ENCODE peak calls at places on chromosome 13, in seven cellular contexts. One of them, this sample, is unnamed.

GRCh38 chr13:51793570-51794273 is 10.2 kb downstream of the DHRS12 start:
- DNase-seq in left cardiac atrium: no peak
- DNase-seq in T follicular helper cell: no peak
- DNase-seq in activated CD4-positive, alpha-beta T cell treated with anti-CD3 and anti-CD28 coated beads, Interleukin-2, amount 10 ng/mL, durations not matched to agents 24 days and 14 days: peak
- DNase-seq in posterior cingulate gyrus: no peak
- DNase-seq in NCI-H1417: no peak
- DNase-seq in NCI-H345: no peak
- DNase-seq in this sample: no peak

GRCh38 chr13:106804996-106805395 is 237.1 kb upstream of the ARGLU1 start:
- DNase-seq in activated CD4-positive, alpha-beta T cell treated with anti-CD3 and anti-CD28 coated beads, Interleukin-2, amount 10 ng/mL, durations not matched to agents 24 days and 14 days: no peak
- DNase-seq in posterior cingulate gyrus: no peak
- DNase-seq in NCI-H1417: no peak
- DNase-seq in T follicular helper cell: no peak
- DNase-seq in left cardiac atrium: no peak
- DNase-seq in NCI-H345: no peak
- DNase-seq in this sample: no peak

GRCh38 chr13:112053167-112053743 is 13.7 kb upstream of the SOX1 start:
- DNase-seq in activated CD4-positive, alpha-beta T cell treated with anti-CD3 and anti-CD28 coated beads, Interleukin-2, amount 10 ng/mL, durations not matched to agents 24 days and 14 days: no peak
- DNase-seq in NCI-H1417: no peak
- DNase-seq in left cardiac atrium: no peak
- DNase-seq in T follicular helper cell: no peak
- DNase-seq in posterior cingulate gyrus: no peak
- DNase-seq in NCI-H345: peak
- DNase-seq in this sample: no peak

GRCh38 chr13:113350065-113350937 is 13.6 kb downstream of the GRTP1 start:
- DNase-seq in activated CD4-positive, alpha-beta T cell treated with anti-CD3 and anti-CD28 coated beads, Interleukin-2, amount 10 ng/mL, durations not matched to agents 24 days and 14 days: no peak
- DNase-seq in posterior cingulate gyrus: no peak
- DNase-seq in NCI-H345: no peak
- DNase-seq in NCI-H1417: no peak
- DNase-seq in T follicular helper cell: no peak
- DNase-seq in left cardiac atrium: no peak
- DNase-seq in this sample: no peak

GRCh38 chr13:27573265-27573664 is 47.1 kb downstream of the LNX2 start:
- DNase-seq in left cardiac atrium: no peak
- DNase-seq in T follicular helper cell: no peak
- DNase-seq in NCI-H345: no peak
- DNase-seq in NCI-H1417: no peak
- DNase-seq in activated CD4-positive, alpha-beta T cell treated with anti-CD3 and anti-CD28 coated beads, Interleukin-2, amount 10 ng/mL, durations not matched to agents 24 days and 14 days: no peak
- DNase-seq in posterior cingulate gyrus: no peak
- DNase-seq in this sample: no peak

GRCh38 chr13:66780814-66781213 is 449.3 kb downstream of the PCDH9 start:
- DNase-seq in NCI-H1417: no peak
- DNase-seq in posterior cingulate gyrus: no peak
- DNase-seq in left cardiac atrium: no peak
- DNase-seq in T follicular helper cell: no peak
- DNase-seq in NCI-H345: no peak
- DNase-seq in activated CD4-positive, alpha-beta T cell treated with anti-CD3 and anti-CD28 coated beads, Interleukin-2, amount 10 ng/mL, durations not matched to agents 24 days and 14 days: no peak
- DNase-seq in this sample: no peak

GRCh38 chr13:36124236-36124822 is 6.9 kb downstream of the DCLK1 start:
- DNase-seq in NCI-H345: no peak
- DNase-seq in activated CD4-positive, alpha-beta T cell treated with anti-CD3 and anti-CD28 coated beads, Interleukin-2, amount 10 ng/mL, durations not matched to agents 24 days and 14 days: no peak
- DNase-seq in posterior cingulate gyrus: no peak
- DNase-seq in T follicular helper cell: no peak
- DNase-seq in left cardiac atrium: peak
- DNase-seq in NCI-H1417: no peak
- DNase-seq in this sample: no peak

GRCh38 chr13:43686557-43686956 is 100.2 kb downstream of the ENOX1 start:
- DNase-seq in activated CD4-positive, alpha-beta T cell treated with anti-CD3 and anti-CD28 coated beads, Interleukin-2, amount 10 ng/mL, durations not matched to agents 24 days and 14 days: no peak
- DNase-seq in T follicular helper cell: no peak
- DNase-seq in NCI-H1417: no peak
- DNase-seq in left cardiac atrium: peak
- DNase-seq in NCI-H345: no peak
- DNase-seq in posterior cingulate gyrus: no peak
- DNase-seq in this sample: no peak

GRCh38 chr13:112179421-112179820 is 112.5 kb downstream of the SOX1 start:
- DNase-seq in NCI-H1417: no peak
- DNase-seq in posterior cingulate gyrus: no peak
- DNase-seq in left cardiac atrium: no peak
- DNase-seq in activated CD4-positive, alpha-beta T cell treated with anti-CD3 and anti-CD28 coated beads, Interleukin-2, amount 10 ng/mL, durations not matched to agents 24 days and 14 days: no peak
- DNase-seq in NCI-H345: no peak
- DNase-seq in T follicular helper cell: no peak
- DNase-seq in this sample: no peak

GRCh38 chr13:23960566-23961156 is 63.4 kb upstream of the C1QTNF9B start:
- DNase-seq in activated CD4-positive, alpha-beta T cell treated with anti-CD3 and anti-CD28 coated beads, Interleukin-2, amount 10 ng/mL, durations not matched to agents 24 days and 14 days: peak
- DNase-seq in T follicular helper cell: no peak
- DNase-seq in left cardiac atrium: no peak
- DNase-seq in NCI-H1417: peak
- DNase-seq in posterior cingulate gyrus: no peak
- DNase-seq in NCI-H345: peak
- DNase-seq in this sample: no peak

GRCh38 chr13:114073881-114074551 is 58.4 kb downstream of the RASA3 start:
- DNase-seq in left cardiac atrium: peak
- DNase-seq in NCI-H345: no peak
- DNase-seq in NCI-H1417: no peak
- DNase-seq in activated CD4-positive, alpha-beta T cell treated with anti-CD3 and anti-CD28 coated beads, Interleukin-2, amount 10 ng/mL, durations not matched to agents 24 days and 14 days: no peak
- DNase-seq in posterior cingulate gyrus: no peak
- DNase-seq in T follicular helper cell: no peak
- DNase-seq in this sample: no peak

GRCh38 chr13:60329221-60329983 is 67.6 kb upstream of the TDRD3 start:
- DNase-seq in NCI-H345: peak
- DNase-seq in activated CD4-positive, alpha-beta T cell treated with anti-CD3 and anti-CD28 coated beads, Interleukin-2, amount 10 ng/mL, durations not matched to agents 24 days and 14 days: peak
- DNase-seq in posterior cingulate gyrus: peak
- DNase-seq in NCI-H1417: peak
- DNase-seq in T follicular helper cell: no peak
- DNase-seq in left cardiac atrium: no peak
- DNase-seq in this sample: no peak

GRCh38 chr13:96967248-96967745 is 27.0 kb downstream of the OXGR1 start:
- DNase-seq in activated CD4-positive, alpha-beta T cell treated with anti-CD3 and anti-CD28 coated beads, Interleukin-2, amount 10 ng/mL, durations not matched to agents 24 days and 14 days: no peak
- DNase-seq in posterior cingulate gyrus: no peak
- DNase-seq in NCI-H1417: no peak
- DNase-seq in T follicular helper cell: no peak
- DNase-seq in NCI-H345: no peak
- DNase-seq in left cardiac atrium: no peak
- DNase-seq in this sample: no peak

GRCh38 chr13:21511841-21512240 is 52.7 kb upstream of the ZDHHC20 start:
- DNase-seq in left cardiac atrium: no peak
- DNase-seq in NCI-H1417: no peak
- DNase-seq in activated CD4-positive, alpha-beta T cell treated with anti-CD3 and anti-CD28 coated beads, Interleukin-2, amount 10 ng/mL, durations not matched to agents 24 days and 14 days: no peak
- DNase-seq in NCI-H345: no peak
- DNase-seq in posterior cingulate gyrus: no peak
- DNase-seq in T follicular helper cell: no peak
- DNase-seq in this sample: no peak

GRCh38 chr13:24207841-24208240 is 47.3 kb downstream of the SPATA13 start:
- DNase-seq in left cardiac atrium: no peak
- DNase-seq in T follicular helper cell: no peak
- DNase-seq in posterior cingulate gyrus: no peak
- DNase-seq in NCI-H1417: no peak
- DNase-seq in activated CD4-positive, alpha-beta T cell treated with anti-CD3 and anti-CD28 coated beads, Interleukin-2, amount 10 ng/mL, durations not matched to agents 24 days and 14 days: no peak
- DNase-seq in NCI-H345: no peak
- DNase-seq in this sample: no peak

GRCh38 chr13:97234742-97235141 is 12.6 kb downstream of the MBNL2 start:
- DNase-seq in posterior cingulate gyrus: no peak
- DNase-seq in T follicular helper cell: no peak
- DNase-seq in NCI-H1417: no peak
- DNase-seq in NCI-H345: no peak
- DNase-seq in activated CD4-positive, alpha-beta T cell treated with anti-CD3 and anti-CD28 coated beads, Interleukin-2, amount 10 ng/mL, durations not matched to agents 24 days and 14 days: no peak
- DNase-seq in left cardiac atrium: no peak
- DNase-seq in this sample: no peak

GRCh38 chr13:93867481-93867880 is 612.0 kb downstream of the DCT start:
- DNase-seq in NCI-H345: no peak
- DNase-seq in T follicular helper cell: no peak
- DNase-seq in posterior cingulate gyrus: no peak
- DNase-seq in activated CD4-positive, alpha-beta T cell treated with anti-CD3 and anti-CD28 coated beads, Interleukin-2, amount 10 ng/mL, durations not matched to agents 24 days and 14 days: no peak
- DNase-seq in NCI-H1417: no peak
- DNase-seq in left cardiac atrium: no peak
- DNase-seq in this sample: no peak

GRCh38 chr13:26037302-26037701 is 14.5 kb downstream of the SHISA2 start:
- DNase-seq in left cardiac atrium: no peak
- DNase-seq in activated CD4-positive, alpha-beta T cell treated with anti-CD3 and anti-CD28 coated beads, Interleukin-2, amount 10 ng/mL, durations not matched to agents 24 days and 14 days: peak
- DNase-seq in T follicular helper cell: no peak
- DNase-seq in posterior cingulate gyrus: peak
- DNase-seq in NCI-H345: no peak
- DNase-seq in NCI-H1417: peak
- DNase-seq in this sample: no peak

GRCh38 chr13:111228262-111229144 is 91.9 kb upstream of the TEX29 start:
- DNase-seq in left cardiac atrium: no peak
- DNase-seq in T follicular helper cell: no peak
- DNase-seq in posterior cingulate gyrus: no peak
- DNase-seq in activated CD4-positive, alpha-beta T cell treated with anti-CD3 and anti-CD28 coated beads, Interleukin-2, amount 10 ng/mL, durations not matched to agents 24 days and 14 days: no peak
- DNase-seq in NCI-H1417: peak
- DNase-seq in NCI-H345: no peak
- DNase-seq in this sample: no peak

GRCh38 chr13:39370554-39370953 is 232.4 kb downstream of the LHFPL6 start:
- DNase-seq in posterior cingulate gyrus: no peak
- DNase-seq in NCI-H345: no peak
- DNase-seq in activated CD4-positive, alpha-beta T cell treated with anti-CD3 and anti-CD28 coated beads, Interleukin-2, amount 10 ng/mL, durations not matched to agents 24 days and 14 days: no peak
- DNase-seq in NCI-H1417: no peak
- DNase-seq in left cardiac atrium: peak
- DNase-seq in T follicular helper cell: no peak
- DNase-seq in this sample: no peak

GRCh38 chr13:25319781-25320180 is 18.4 kb downstream of the NUP58 start:
- DNase-seq in T follicular helper cell: no peak
- DNase-seq in NCI-H345: no peak
- DNase-seq in left cardiac atrium: no peak
- DNase-seq in activated CD4-positive, alpha-beta T cell treated with anti-CD3 and anti-CD28 coated beads, Interleukin-2, amount 10 ng/mL, durations not matched to agents 24 days and 14 days: no peak
- DNase-seq in NCI-H1417: no peak
- DNase-seq in posterior cingulate gyrus: no peak
- DNase-seq in this sample: no peak

GRCh38 chr13:44237276-44237767 is 136.3 kb upstream of the SERP2 start:
- DNase-seq in NCI-H345: no peak
- DNase-seq in posterior cingulate gyrus: peak
- DNase-seq in NCI-H1417: no peak
- DNase-seq in T follicular helper cell: no peak
- DNase-seq in activated CD4-positive, alpha-beta T cell treated with anti-CD3 and anti-CD28 coated beads, Interleukin-2, amount 10 ng/mL, durations not matched to agents 24 days and 14 days: peak
- DNase-seq in left cardiac atrium: peak
- DNase-seq in this sample: no peak

This sample was measured in T-helper 17 cell.